ENCODE peak calls at places on chromosomes 13 and 19, in six cellular contexts. F is fibroblast of lung; L is upper lobe of right lung; W is tibial nerve; S is CD8-positive, alpha-beta T cell; B is adipocyte. R is an unnamed sample.

GRCh38 chr19:5677597-5677996 is 2.7 kb downstream of the MICOS13 start:
- DNase-seq in F (no peak), B (no peak), L (no peak), S (no peak), W (no peak), R (no peak)

GRCh38 chr19:4604912-4605311 is 34.4 kb upstream of the TNFAIP8L1 start:
- DNase-seq in L (no peak), B (no peak), S (no peak), W (no peak), F (no peak), R (no peak)

GRCh38 chr19:12783226-12783848 is 7.9 kb upstream of the JUNB start:
- DNase-seq in S (no peak), F (no peak), L (no peak), W (no peak), B (no peak), R (peak; percentile 70)

GRCh38 chr13:78102121-78102677 is 183.6 kb upstream of the EDNRB start:
- DNase-seq in S (no peak), B (peak; percentile 83), F (peak; percentile 93), L (no peak), W (peak; percentile 62), R (peak; percentile 48)

GRCh38 chr13:44713793-44714469 is 137.8 kb upstream of the TSC22D1 start:
- DNase-seq in L (no peak), B (peak; percentile 93), S (no peak), F (peak; percentile 84), W (peak; percentile 9), R (peak; percentile 11)

GRCh38 chr13:51523082-51523518 is 61.2 kb upstream of the WDFY2 start:
- DNase-seq in W (no peak), L (no peak), S (no peak), F (peak; percentile 63), B (peak; percentile 34), R (peak; percentile 82)

GRCh38 chr19:5343848-5344247 is 3.2 kb upstream of the PTPRS start:
- DNase-seq in W (no peak), F (peak; percentile 17), L (no peak), S (no peak), B (peak; percentile 59), R (no peak)

GRCh38 chr13:75929074-75929473 is 292.9 kb downstream of the LMO7 start:
- DNase-seq in B (no peak), W (no peak), S (no peak), L (no peak), F (no peak), R (no peak)

GRCh38 chr13:35527451-35527850 is 51.0 kb upstream of the MAB21L1 start:
- DNase-seq in S (no peak), W (no peak), F (no peak), B (no peak), L (no peak), R (no peak)

GRCh38 chr13:92739306-92739818 is 487.2 kb upstream of the GPC6 start:
- DNase-seq in B (no peak), W (no peak), L (no peak), F (peak; percentile 65), S (no peak), R (no peak)

GRCh38 chr13:37094840-37095239 is 10.6 kb downstream of the CSNK1A1L start:
- DNase-seq in F (no peak), L (no peak), B (no peak), S (no peak), W (no peak), R (no peak)

GRCh38 chr19:35303357-35303915 is 11.5 kb downstream of the MAG start:
- DNase-seq in B (no peak), L (no peak), F (no peak), W (no peak), S (no peak), R (no peak)

GRCh38 chr13:66305960-66306617 is 924.0 kb downstream of the PCDH9 start:
- DNase-seq in S (no peak), W (no peak), F (no peak), B (no peak), L (no peak), R (no peak)

GRCh38 chr13:20363604-20364003 is 131.5 kb upstream of the GJB6 start:
- DNase-seq in W (no peak), B (no peak), S (no peak), L (no peak), F (no peak), R (no peak)

GRCh38 chr19:41623360-41623759 is 3.5 kb downstream of the CEACAM4 start:
- DNase-seq in B (no peak), L (no peak), F (no peak), W (no peak), S (no peak), R (no peak)

GRCh38 chr19:41619018-41619571 is 7.8 kb downstream of the CEACAM4 start:
- DNase-seq in L (no peak), B (no peak), F (no peak), S (no peak), W (no peak), R (no peak)

GRCh38 chr19:41620171-41620570 is 6.7 kb downstream of the CEACAM4 start:
- DNase-seq in S (no peak), W (no peak), L (no peak), B (no peak), F (no peak), R (no peak)

GRCh38 chr19:41624515-41624914 is 2.4 kb downstream of the CEACAM4 start:
- DNase-seq in L (no peak), W (no peak), S (no peak), B (no peak), F (no peak), R (no peak)

GRCh38 chr19:41621654-41622053 is 5.2 kb downstream of the CEACAM4 start:
- DNase-seq in W (no peak), F (no peak), S (no peak), L (no peak), B (no peak), R (no peak)
- H3K4me3 ChIP-seq in W (no peak overlapping the region), F (no peak overlapping the region), S (no peak overlapping the region), L (no peak overlapping the region), B (no peak overlapping the region), R (no peak overlapping the region)

GRCh38 chr19:821976-822773 is 420 bp upstream of the PLPPR3 start:
- DNase-seq in W (no peak), B (peak; percentile 36), S (no peak), L (no peak), F (no peak), R (no peak)
- H3K4me3 ChIP-seq in W (no peak overlapping the region), B (no peak overlapping the region), S (no peak overlapping the region), L (peak overlapping the region; percentile 29), F (no peak overlapping the region), R (no peak overlapping the region)

DNA sequence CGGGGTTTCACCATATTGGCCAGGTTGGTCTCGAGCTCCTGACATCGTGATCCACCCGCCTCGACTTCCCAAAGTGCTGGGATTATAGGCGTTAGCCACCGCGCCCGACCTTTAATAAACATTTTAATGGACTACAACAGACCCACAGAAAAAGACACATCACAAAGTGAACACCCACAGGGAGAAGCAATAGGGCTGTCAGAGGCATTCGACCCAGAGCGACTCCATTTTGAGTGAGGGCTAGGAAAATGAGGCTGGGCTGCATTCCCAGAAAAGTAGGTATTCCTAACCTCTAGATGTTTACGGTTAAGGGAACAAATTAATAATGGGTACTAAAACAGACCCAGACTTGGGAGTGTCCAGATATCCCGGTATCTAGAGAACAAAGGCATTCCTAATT is 1.0 kb upstream of the ZNF8 start:
- DNase-seq in W (no peak), F (peak; percentile 4), L (no peak), S (no peak), B (no peak), R (no peak)
- H3K4me3 ChIP-seq in W (peak overlapping the region; percentile 97), F (peak overlapping the region; percentile 89), L (peak overlapping the region; percentile 77), S (peak overlapping the region; percentile 67), B (peak overlapping the region; percentile 95), R (peak overlapping the region; percentile 75)

GRCh38 chr13:105552078-105552477 is 983.4 kb downstream of the EFNB2 start:
- DNase-seq in B (no peak), W (no peak), S (no peak), F (no peak), L (no peak), R (no peak)
- H3K4me3 ChIP-seq in B (no peak overlapping the region), W (no peak overlapping the region), S (no peak overlapping the region), F (no peak overlapping the region), L (no peak overlapping the region), R (no peak overlapping the region)

GRCh38 chr19:49337267-49338022 is 2.2 kb downstream of the CD37 start:
- DNase-seq in L (no peak), F (no peak), B (no peak), S (no peak), W (no peak), R (no peak)
- H3K4me3 ChIP-seq in L (no peak overlapping the region), F (no peak overlapping the region), B (no peak overlapping the region), S (peak overlapping the region; percentile 11), W (no peak overlapping the region), R (no peak overlapping the region)

DNA sequence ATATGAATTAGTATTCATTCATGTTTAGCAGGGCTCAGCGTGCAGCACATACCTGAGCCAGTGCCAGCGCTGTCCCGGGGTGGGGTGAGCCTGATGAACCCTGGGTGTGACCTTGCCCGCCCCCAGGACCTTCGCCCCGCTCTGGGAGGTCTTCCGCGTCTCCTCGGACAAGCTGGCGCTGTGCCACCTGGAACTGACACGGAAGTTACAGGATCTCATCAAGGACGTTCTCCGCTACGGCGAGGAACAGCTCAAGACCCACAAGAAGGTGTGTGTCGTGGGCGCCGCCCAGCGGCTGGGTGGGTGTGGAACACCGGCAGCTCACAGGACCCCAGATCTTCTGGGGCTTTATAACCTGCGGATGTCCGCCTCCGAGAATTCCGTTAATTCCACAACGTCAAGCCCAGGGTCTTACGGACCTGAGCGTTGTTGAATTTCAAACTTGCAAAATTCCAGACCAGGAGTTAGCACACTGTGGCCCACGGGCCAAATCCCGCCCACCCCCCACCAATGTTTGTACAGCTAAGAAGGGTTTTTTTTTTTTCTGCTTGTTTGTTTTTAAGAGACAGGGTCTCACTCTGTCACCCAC is 15.4 kb downstream of the FCHO1 start:
- DNase-seq in B (peak; percentile 79), W (peak; percentile 77), F (peak; percentile 79), L (peak; percentile 92), S (no peak), R (peak; percentile 86)
- H3K4me3 ChIP-seq in B (peak overlapping the region; percentile 66), W (no peak overlapping the region), F (no peak overlapping the region), L (no peak overlapping the region), S (no peak overlapping the region), R (no peak overlapping the region)

DNA sequence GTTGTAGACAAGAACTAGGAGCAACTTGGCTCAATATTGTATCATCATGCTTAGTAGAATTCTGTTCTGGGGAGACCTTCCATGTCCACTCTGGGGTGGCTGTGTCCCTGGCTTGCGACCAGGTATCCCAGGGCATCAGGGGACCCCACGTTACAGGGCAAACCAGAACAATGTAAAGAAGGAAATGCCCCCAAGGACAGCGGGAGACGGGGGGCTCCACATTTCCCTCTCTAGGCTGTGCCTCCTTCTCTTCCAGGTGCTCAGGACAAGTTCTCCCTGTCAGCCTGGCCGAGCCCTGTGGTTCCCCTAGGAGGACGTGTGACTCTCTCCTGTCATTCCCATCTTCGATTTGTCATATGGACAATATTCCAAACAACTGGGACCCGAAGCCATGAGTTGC is 30.8 kb downstream of the LAIR2 start:
- DNase-seq in W (no peak), S (no peak), L (no peak), B (no peak), F (no peak), R (no peak)
- H3K4me3 ChIP-seq in W (no peak overlapping the region), S (no peak overlapping the region), L (no peak overlapping the region), B (no peak overlapping the region), F (no peak overlapping the region), R (no peak overlapping the region)

GRCh38 chr19:52398091-52398461 is 427 bp downstream of the ZNF528 start:
- DNase-seq in W (no peak), S (no peak), L (no peak), F (no peak), B (peak; percentile 30), R (peak; percentile 26)
- H3K4me3 ChIP-seq in W (peak overlapping the region; percentile 74), S (peak overlapping the region; percentile 77), L (peak overlapping the region; percentile 63), F (peak overlapping the region; percentile 51), B (peak overlapping the region; percentile 92), R (peak overlapping the region; percentile 26)

R was measured in adrenal gland.